ENCODE peak calls at places on chromosomes 11 and 22, in seven cellular contexts. Y, O, X, D, T, J and L are unnamed samples.

GRCh38 chr11:66002648-66003225 is 434 bp downstream of the BANF1 start:
- DNase-seq in Y (no peak), O (peak), X (no peak), D (no peak), T (peak), J (no peak), L (no peak)

GRCh38 chr11:75872887-75873416 is 57.9 kb downstream of the UVRAG start:
- DNase-seq in Y (no peak), O (no peak), X (no peak), D (no peak), T (no peak), J (no peak), L (no peak)

GRCh38 chr11:69278091-69278867 is 15.7 kb upstream of the MYEOV start:
- DNase-seq in Y (no peak), O (no peak), X (peak), D (no peak), T (no peak), J (no peak), L (no peak)

GRCh38 chr11:61083601-61084147 is 18.6 kb upstream of the CD5 start:
- DNase-seq in Y (no peak), O (no peak), X (no peak), D (no peak), T (no peak), J (no peak), L (no peak)

GRCh38 chr22:30781271-30781875 is 86.7 kb downstream of the OSBP2 start:
- DNase-seq in Y (no peak), O (no peak), X (no peak), D (no peak), T (no peak), J (no peak), L (no peak)

GRCh38 chr22:29977107-29977506 is 94.1 kb downstream of the MTMR3 start:
- DNase-seq in Y (no peak), O (no peak), X (no peak), D (no peak), T (no peak), J (no peak), L (no peak)

GRCh38 chr22:37510046-37510445 is 9.2 kb downstream of the CARD10 start:
- DNase-seq in Y (no peak), O (no peak), X (no peak), D (no peak), T (no peak), J (no peak), L (no peak)

GRCh38 chr11:117505285-117505970 is 177.8 kb downstream of the CEP164 start:
- DNase-seq in Y (no peak), O (no peak), X (no peak), D (no peak), T (no peak), J (no peak), L (no peak)

GRCh38 chr11:110979696-110980095 is 265.8 kb upstream of the POU2AF2 start:
- DNase-seq in Y (no peak), O (no peak), X (no peak), D (no peak), T (no peak), J (no peak), L (no peak)

GRCh38 chr22:31019276-31019930 is 50.3 kb downstream of the TUG1 start:
- DNase-seq in Y (no peak), O (no peak), X (peak), D (no peak), T (no peak), J (no peak), L (no peak)

GRCh38 chr11:6734616-6735015 is 37.2 kb downstream of the OR2AG2 start:
- DNase-seq in Y (no peak), O (no peak), X (no peak), D (no peak), T (no peak), J (no peak), L (no peak)

GRCh38 chr22:38272373-38273134 is at the start of gene TMEM184B:
- DNase-seq in Y (peak), O (peak), X (peak), D (peak), T (peak), J (peak), L (peak)

GRCh38 chr22:44244265-44244822 is 63.6 kb downstream of the PARVG start:
- DNase-seq in Y (no peak), O (no peak), X (no peak), D (no peak), T (no peak), J (no peak), L (no peak)

GRCh38 chr11:119374632-119375394 is 6.7 kb downstream of the USP2 start:
- DNase-seq in Y (no peak), O (no peak), X (peak), D (peak), T (no peak), J (no peak), L (no peak)

GRCh38 chr11:65958306-65958705 is 3.2 kb upstream of the SART1 start:
- DNase-seq in Y (no peak), O (no peak), X (no peak), D (no peak), T (no peak), J (no peak), L (no peak)

GRCh38 chr11:72238492-72239295 is 5.3 kb downstream of the PHOX2A start:
- DNase-seq in Y (no peak), O (no peak), X (peak), D (no peak), T (no peak), J (no peak), L (no peak)

GRCh38 chr11:127098684-127099083 is 98.1 kb upstream of the KIRREL3 start:
- DNase-seq in Y (peak), O (no peak), X (no peak), D (no peak), T (no peak), J (no peak), L (no peak)

GRCh38 chr22:47064416-47064815 is 302.0 kb downstream of the TBC1D22A start:
- DNase-seq in Y (no peak), O (no peak), X (peak), D (no peak), T (no peak), J (no peak), L (no peak)

GRCh38 chr11:95378106-95378505 is 147.1 kb upstream of the SESN3 start:
- DNase-seq in Y (no peak), O (no peak), X (no peak), D (no peak), T (no peak), J (no peak), L (no peak)

GRCh38 chr11:125062196-125062930 is 742 bp upstream of the SLC37A2 start:
- DNase-seq in Y (no peak), O (no peak), X (no peak), D (no peak), T (no peak), J (no peak), L (no peak)

GRCh38 chr11:125064070-125064469 is 965 bp downstream of the SLC37A2 start:
- DNase-seq in Y (no peak), O (no peak), X (no peak), D (no peak), T (no peak), J (no peak), L (no peak)

GRCh38 chr11:125063429-125064043 is 431 bp downstream of the SLC37A2 start:
- DNase-seq in Y (peak), O (no peak), X (no peak), D (no peak), T (no peak), J (no peak), L (no peak)

GRCh38 chr11:125061237-125061636 is 1.9 kb upstream of the SLC37A2 start:
- DNase-seq in Y (no peak), O (no peak), X (no peak), D (no peak), T (no peak), J (no peak), L (no peak)

GRCh38 chr11:125062931-125063428 is at the start of gene SLC37A2:
- DNase-seq in Y (peak), O (peak), X (peak), D (no peak), T (peak), J (no peak), L (no peak)
- TF ChIP-seq CTCF in Y (peak), O (no peak), X (peak), D (no peak), T (peak), J (no peak), L (no peak)

GRCh38 chr11:133619973-133620372 is 87.7 kb upstream of the OPCML start:
- DNase-seq in Y (peak), O (no peak), X (no peak), D (no peak), T (no peak), J (no peak), L (no peak)
- TF ChIP-seq CTCF in Y (peak), O (no peak), X (peak), D (no peak), T (no peak), J (peak), L (no peak)

DNA sequence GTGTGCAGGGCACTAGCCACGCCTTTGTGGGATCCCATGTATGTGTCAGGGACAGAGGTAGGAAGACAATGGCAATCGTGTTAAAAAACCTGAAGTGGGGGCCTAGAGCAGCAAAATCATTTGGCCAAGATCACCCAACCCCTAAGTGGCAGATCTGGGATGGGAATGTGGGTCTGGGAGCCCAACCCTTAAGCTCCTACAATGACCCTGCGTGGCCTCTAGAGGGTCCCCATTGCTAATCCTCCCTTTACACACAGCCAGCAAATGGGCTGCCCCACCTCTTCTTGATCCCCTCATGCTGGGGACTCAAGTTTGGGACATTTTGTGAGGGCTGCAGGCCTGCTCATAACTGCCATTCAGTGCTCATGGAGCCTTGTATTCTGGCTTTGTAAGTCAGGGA is 73.2 kb upstream of the SUSD2 start:
- DNase-seq in Y (peak), O (no peak), X (no peak), D (no peak), T (no peak), J (no peak), L (no peak)
- TF ChIP-seq CTCF in Y (peak), O (no peak), X (no peak), D (no peak), T (no peak), J (no peak), L (no peak)

DNA sequence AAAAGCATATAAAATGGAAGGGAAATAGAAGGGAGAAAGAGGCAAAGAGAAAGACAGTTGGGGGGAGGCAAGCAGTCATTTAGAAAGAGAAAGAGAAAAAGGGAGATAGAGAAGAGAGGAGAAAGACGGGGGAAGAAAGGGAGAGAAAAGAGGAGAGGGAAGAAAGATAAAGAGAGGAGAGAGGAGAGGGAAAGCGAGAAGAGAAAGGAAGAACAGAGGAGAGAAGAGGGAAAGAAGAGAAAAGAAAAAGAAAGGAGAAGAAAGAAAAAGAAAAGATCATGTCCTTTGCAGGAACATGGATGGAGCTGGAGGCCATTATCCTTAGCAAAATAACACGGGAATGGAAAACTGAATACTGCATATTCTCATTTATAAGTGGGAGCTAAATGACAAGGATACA is 247.7 kb downstream of the MIAT start:
- DNase-seq in Y (no peak), O (no peak), X (no peak), D (no peak), T (no peak), J (no peak), L (no peak)
- TF ChIP-seq CTCF in Y (no peak), O (no peak), X (no peak), D (no peak), T (no peak), J (no peak), L (no peak)

GRCh38 chr11:34866375-34866774 is 49.8 kb downstream of the APIP start:
- DNase-seq in Y (no peak), O (peak), X (no peak), D (no peak), T (no peak), J (no peak), L (no peak)

GRCh38 chr11:34865261-34865660 is 50.9 kb downstream of the APIP start:
- DNase-seq in Y (no peak), O (no peak), X (no peak), D (no peak), T (no peak), J (no peak), L (no peak)

GRCh38 chr11:34874202-34874601 is 42.0 kb downstream of the APIP start:
- DNase-seq in Y (no peak), O (no peak), X (no peak), D (no peak), T (no peak), J (no peak), L (no peak)

GRCh38 chr11:34870548-34871209 is 45.5 kb downstream of the APIP start:
- DNase-seq in Y (no peak), O (no peak), X (no peak), D (no peak), T (no peak), J (no peak), L (no peak)

DNA sequence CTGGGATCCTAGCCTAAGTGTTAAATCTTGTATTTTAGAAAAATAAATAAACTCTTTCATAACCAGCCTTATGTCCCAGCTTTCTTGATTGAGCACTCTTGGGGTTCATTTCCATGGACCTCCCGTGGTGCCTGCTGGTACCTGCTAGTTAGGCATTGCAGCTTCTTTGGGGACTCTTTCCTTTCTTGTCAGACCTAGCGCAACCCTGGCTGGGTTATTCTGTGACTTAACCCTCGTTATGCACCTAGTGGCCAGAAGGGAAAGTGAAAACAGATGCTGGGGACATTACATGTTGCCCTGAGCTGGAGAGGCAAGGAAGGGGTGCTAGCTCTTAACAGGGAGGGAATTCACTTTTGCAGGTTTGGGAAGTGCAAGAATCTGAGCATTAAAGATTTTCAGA is 46.8 kb downstream of the APIP start:
- DNase-seq in Y (peak), O (no peak), X (no peak), D (no peak), T (no peak), J (no peak), L (no peak)
- TF ChIP-seq CTCF in Y (peak), O (peak), X (no peak), D (no peak), T (peak), J (no peak), L (no peak)

GRCh38 chr11:1573847-1574255 is 1.8 kb upstream of the DUSP8 start:
- DNase-seq in Y (no peak), O (no peak), X (peak), D (no peak), T (no peak), J (no peak), L (no peak)

GRCh38 chr11:1573077-1573846 is 1.2 kb upstream of the DUSP8 start:
- DNase-seq in Y (no peak), O (no peak), X (peak), D (no peak), T (no peak), J (no peak), L (no peak)

GRCh38 chr11:1572200-1573076 is at the start of gene DUSP8:
- DNase-seq in Y (peak), O (peak), X (peak), D (peak), T (peak), J (peak), L (peak)

GRCh38 chr11:1576825-1577224 is 4.8 kb upstream of the DUSP8 start:
- DNase-seq in Y (no peak), O (no peak), X (no peak), D (no peak), T (no peak), J (no peak), L (no peak)

GRCh38 chr11:1574256-1575242 is 2.5 kb upstream of the DUSP8 start:
- DNase-seq in Y (peak), O (peak), X (peak), D (no peak), T (peak), J (no peak), L (no peak)
- TF ChIP-seq CTCF in Y (peak), O (peak), X (peak), D (no peak), T (peak), J (peak), L (peak)

GRCh38 chr11:38304926-38305325 is 1706.9 kb upstream of the RAG2 start:
- DNase-seq in Y (no peak), O (peak), X (no peak), D (no peak), T (no peak), J (no peak), L (no peak)

GRCh38 chr11:38305682-38306081 is 1707.6 kb upstream of the RAG2 start:
- DNase-seq in Y (no peak), O (peak), X (no peak), D (no peak), T (no peak), J (no peak), L (no peak)

GRCh38 chr11:38302564-38302963 is 1704.5 kb upstream of the RAG2 start:
- DNase-seq in Y (no peak), O (no peak), X (no peak), D (no peak), T (no peak), J (no peak), L (no peak)

DNA sequence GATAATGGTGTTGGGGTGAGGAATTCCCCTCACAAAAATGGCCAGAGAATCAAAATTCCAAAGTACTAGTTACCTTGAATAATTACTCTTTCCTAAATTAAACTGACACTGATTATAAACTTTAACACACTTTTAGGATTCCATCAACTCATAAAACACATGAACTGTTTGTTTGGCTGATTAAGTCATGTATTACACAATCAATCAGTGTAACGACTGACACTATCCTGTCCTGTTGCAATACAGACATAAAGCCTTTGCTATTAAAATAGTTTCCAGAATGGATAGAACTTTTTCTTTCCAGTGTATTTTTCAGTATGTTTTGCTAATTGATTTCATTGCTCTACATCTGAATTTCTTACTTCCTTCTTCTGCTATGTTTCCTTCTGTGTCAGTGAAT is 1709.4 kb upstream of the RAG2 start:
- DNase-seq in Y (no peak), O (no peak), X (no peak), D (no peak), T (no peak), J (no peak), L (no peak)
- TF ChIP-seq CTCF in Y (no peak), O (no peak), X (no peak), D (no peak), T (no peak), J (no peak), L (no peak)

DNA sequence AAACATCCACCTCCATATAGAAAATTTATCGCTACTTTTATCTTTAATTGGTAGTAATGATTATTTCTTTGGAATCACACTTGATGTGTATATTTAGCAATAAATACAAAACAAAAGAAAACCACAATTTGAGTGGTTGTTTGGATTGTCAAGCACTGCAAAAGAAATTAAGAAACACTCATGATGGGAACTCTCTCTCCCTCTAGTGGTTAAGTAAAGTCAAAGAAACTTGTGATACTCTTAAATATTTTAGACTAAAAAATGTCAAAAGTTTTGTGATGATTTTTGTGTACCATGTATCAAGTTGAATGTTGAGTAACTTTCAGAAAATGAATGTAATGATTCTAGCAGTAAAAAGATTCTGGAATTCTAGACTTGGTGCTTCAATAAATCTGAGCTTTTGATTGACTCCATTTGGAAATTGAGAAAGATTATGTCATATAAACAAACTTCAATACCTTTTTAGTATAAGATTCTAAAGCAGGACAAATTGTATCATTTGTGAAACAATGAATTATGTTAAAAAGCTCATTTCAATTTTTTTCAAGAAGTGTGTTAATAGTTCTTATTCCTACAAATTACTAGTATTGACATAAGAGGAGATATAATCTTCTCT is 20.8 kb downstream of the MUC15 start:
- DNase-seq in Y (no peak), O (peak), X (no peak), D (no peak), T (peak), J (no peak), L (no peak)
- TF ChIP-seq CTCF in Y (peak), O (peak), X (peak), D (no peak), T (peak), J (peak), L (no peak)

GRCh38 chr22:24703101-24703500 is 71.4 kb downstream of the PIWIL3 start:
- DNase-seq in Y (no peak), O (peak), X (no peak), D (no peak), T (no peak), J (no peak), L (no peak)

GRCh38 chr22:24706050-24706449 is 68.5 kb downstream of the PIWIL3 start:
- DNase-seq in Y (peak), O (peak), X (no peak), D (no peak), T (no peak), J (no peak), L (no peak)

GRCh38 chr22:24706732-24707476 is 67.6 kb downstream of the PIWIL3 start:
- DNase-seq in Y (no peak), O (no peak), X (no peak), D (no peak), T (no peak), J (no peak), L (no peak)

GRCh38 chr22:24707477-24707816 is 67.1 kb downstream of the PIWIL3 start:
- DNase-seq in Y (peak), O (no peak), X (no peak), D (no peak), T (no peak), J (no peak), L (no peak)
- TF ChIP-seq CTCF in Y (peak), O (no peak), X (no peak), D (no peak), T (no peak), J (no peak), L (no peak)

DNA sequence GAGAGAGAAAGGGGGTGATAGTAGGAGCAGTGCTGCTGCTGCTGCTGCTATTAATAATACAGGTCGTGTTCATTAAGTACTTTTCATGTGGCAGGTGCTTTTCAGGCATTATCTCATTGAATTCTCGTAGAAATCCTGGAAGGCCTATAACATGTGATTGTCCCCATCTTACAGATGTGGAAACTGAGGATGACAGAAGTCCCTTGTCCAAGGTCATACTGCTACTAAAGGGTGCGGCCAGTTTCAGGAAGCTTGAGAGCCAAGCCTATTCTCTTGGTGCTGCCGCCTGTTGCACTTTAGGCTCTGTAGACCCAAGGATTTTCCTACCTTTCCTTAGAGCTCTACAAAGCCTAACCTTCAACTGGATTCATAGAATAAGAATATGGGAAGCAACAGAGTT is 193.3 kb downstream of the DBX1 start:
- DNase-seq in Y (no peak), O (no peak), X (no peak), D (no peak), T (no peak), J (no peak), L (no peak)
- TF ChIP-seq CTCF in Y (no peak), O (no peak), X (no peak), D (no peak), T (no peak), J (no peak), L (no peak)